ENCODE peak calls at places on chromosomes 11 and 22, in seven cellular contexts. One of them, this sample, is unnamed. For H3K36me3, the result is how much of the 10 kb centered on the place peaks cover.

GRCh38 chr11:73271936-73272679 is at the start of gene P2RY6:
- DNase-seq in HCT116: no peak
- DNase-seq in endothelial cell of umbilical vein: no peak
- DNase-seq in GM23338: peak
- DNase-seq in H1: no peak
- DNase-seq in K562: peak
- DNase-seq in GM12878: no peak
- DNase-seq in this sample: no peak

GRCh38 chr11:67438121-67438902 is 830 bp upstream of the PTPRCAP start:
- DNase-seq in K562: peak
- DNase-seq in GM23338: no peak
- DNase-seq in H1: no peak
- DNase-seq in endothelial cell of umbilical vein: no peak
- DNase-seq in HCT116: no peak
- DNase-seq in GM12878: no peak
- DNase-seq in this sample: no peak

GRCh38 chr11:43921561-43922294 is 20.7 kb upstream of the C11orf96 start:
- DNase-seq in K562: no peak
- DNase-seq in H1: no peak
- DNase-seq in GM12878: no peak
- DNase-seq in HCT116: no peak
- DNase-seq in endothelial cell of umbilical vein: no peak
- DNase-seq in GM23338: no peak
- DNase-seq in this sample: no peak

GRCh38 chr11:46367244-46367915 is 14.1 kb upstream of the MDK start:
- DNase-seq in GM23338: peak
- DNase-seq in endothelial cell of umbilical vein: peak
- DNase-seq in GM12878: no peak
- DNase-seq in HCT116: no peak
- DNase-seq in H1: no peak
- DNase-seq in K562: peak
- DNase-seq in this sample: no peak

GRCh38 chr11:86248609-86249008 is 4.1 kb downstream of the EED start:
- DNase-seq in GM23338: peak
- DNase-seq in endothelial cell of umbilical vein: no peak
- DNase-seq in H1: no peak
- DNase-seq in GM12878: no peak
- DNase-seq in K562: no peak
- DNase-seq in HCT116: no peak
- DNase-seq in this sample: no peak

GRCh38 chr22:24107668-24108067 is 73.6 kb upstream of the SUSD2 start:
- DNase-seq in GM23338: no peak
- DNase-seq in GM12878: no peak
- DNase-seq in endothelial cell of umbilical vein: peak
- DNase-seq in H1: no peak
- DNase-seq in HCT116: no peak
- DNase-seq in K562: no peak
- DNase-seq in this sample: no peak

GRCh38 chr11:1073851-1074243 is 827 bp upstream of the MUC2 start:
- DNase-seq in K562: no peak
- DNase-seq in endothelial cell of umbilical vein: no peak
- DNase-seq in GM12878: no peak
- DNase-seq in H1: no peak
- DNase-seq in HCT116: no peak
- DNase-seq in GM23338: no peak
- DNase-seq in this sample: no peak

GRCh38 chr11:61546663-61547062 is 34.2 kb downstream of the SYT7 start:
- DNase-seq in HCT116: no peak
- DNase-seq in H1: no peak
- DNase-seq in GM12878: no peak
- DNase-seq in GM23338: no peak
- DNase-seq in K562: no peak
- DNase-seq in endothelial cell of umbilical vein: no peak
- DNase-seq in this sample: no peak

GRCh38 chr11:45145083-45145420 is 1.4 kb upstream of the PRDM11 start:
- DNase-seq in K562: no peak
- DNase-seq in GM12878: no peak
- DNase-seq in HCT116: no peak
- DNase-seq in GM23338: no peak
- DNase-seq in H1: no peak
- DNase-seq in endothelial cell of umbilical vein: no peak
- DNase-seq in this sample: no peak

GRCh38 chr11:12725863-12726666 is 51.8 kb downstream of the TEAD1 start:
- DNase-seq in GM23338: no peak
- DNase-seq in K562: no peak
- DNase-seq in GM12878: no peak
- DNase-seq in H1: no peak
- DNase-seq in endothelial cell of umbilical vein: peak
- DNase-seq in HCT116: peak
- DNase-seq in this sample: no peak

GRCh38 chr22:43171019-43171491 is 15.9 kb downstream of the TTLL12 start:
- DNase-seq in H1: no peak
- DNase-seq in GM23338: no peak
- DNase-seq in HCT116: no peak
- DNase-seq in K562: no peak
- DNase-seq in GM12878: no peak
- DNase-seq in endothelial cell of umbilical vein: no peak
- DNase-seq in this sample: no peak

GRCh38 chr11:103637250-103637649 is 399.2 kb upstream of the DDI1 start:
- DNase-seq in endothelial cell of umbilical vein: peak
- DNase-seq in HCT116: no peak
- DNase-seq in GM23338: peak
- DNase-seq in K562: no peak
- DNase-seq in GM12878: no peak
- DNase-seq in H1: no peak
- DNase-seq in this sample: no peak

GRCh38 chr11:67373916-67374570 is 645 bp upstream of the CLCF1 start:
- DNase-seq in HCT116: peak
- DNase-seq in GM23338: peak
- DNase-seq in H1: peak
- DNase-seq in GM12878: no peak
- DNase-seq in K562: peak
- DNase-seq in endothelial cell of umbilical vein: peak
- DNase-seq in this sample: no peak

GRCh38 chr22:17898375-17898774 is 124.1 kb upstream of the BID start:
- DNase-seq in HCT116: no peak
- DNase-seq in GM23338: no peak
- DNase-seq in endothelial cell of umbilical vein: no peak
- DNase-seq in GM12878: no peak
- DNase-seq in K562: no peak
- DNase-seq in H1: no peak
- DNase-seq in this sample: no peak

GRCh38 chr22:28051787-28052356 is 132.8 kb upstream of the PITPNB start:
- DNase-seq in endothelial cell of umbilical vein: peak
- DNase-seq in HCT116: peak
- DNase-seq in K562: peak
- DNase-seq in GM23338: peak
- DNase-seq in H1: peak
- DNase-seq in GM12878: no peak
- DNase-seq in this sample: peak

GRCh38 chr11:84146826-84147225 is 860.7 kb upstream of the CCDC90B start:
- DNase-seq in endothelial cell of umbilical vein: no peak
- DNase-seq in K562: no peak
- DNase-seq in HCT116: no peak
- DNase-seq in GM23338: peak
- DNase-seq in H1: no peak
- DNase-seq in GM12878: no peak
- DNase-seq in this sample: no peak

GRCh38 chr22:43789452-43789851 is 22.7 kb downstream of the EFCAB6 start:
- DNase-seq in GM12878: no peak
- DNase-seq in H1: no peak
- DNase-seq in HCT116: no peak
- DNase-seq in GM23338: no peak
- DNase-seq in K562: no peak
- DNase-seq in endothelial cell of umbilical vein: no peak
- DNase-seq in this sample: no peak

GRCh38 chr11:32081129-32081641 is 9.7 kb upstream of the RCN1 start:
- DNase-seq in GM12878: no peak
- DNase-seq in HCT116: no peak
- DNase-seq in GM23338: no peak
- DNase-seq in endothelial cell of umbilical vein: no peak
- DNase-seq in K562: no peak
- DNase-seq in H1: no peak
- DNase-seq in this sample: no peak

GRCh38 chr11:130428271-130428670 is at the start of gene ADAMTS8:
- DNase-seq in H1: no peak
- DNase-seq in HCT116: no peak
- DNase-seq in GM23338: peak
- DNase-seq in GM12878: no peak
- DNase-seq in K562: no peak
- DNase-seq in endothelial cell of umbilical vein: no peak
- DNase-seq in this sample: no peak

GRCh38 chr11:130428692-130429681 is 578 bp upstream of the ADAMTS8 start:
- DNase-seq in H1: no peak
- DNase-seq in endothelial cell of umbilical vein: no peak
- DNase-seq in GM12878: no peak
- DNase-seq in K562: no peak
- DNase-seq in HCT116: no peak
- DNase-seq in GM23338: peak
- DNase-seq in this sample: no peak

GRCh38 chr11:130426223-130427048 is 2.0 kb downstream of the ADAMTS8 start:
- DNase-seq in endothelial cell of umbilical vein: no peak
- DNase-seq in H1: no peak
- DNase-seq in GM23338: no peak
- DNase-seq in K562: no peak
- DNase-seq in GM12878: no peak
- DNase-seq in HCT116: no peak
- DNase-seq in this sample: no peak

GRCh38 chr11:130429983-130430382 is 1.6 kb upstream of the ADAMTS8 start:
- DNase-seq in K562: no peak
- DNase-seq in HCT116: no peak
- DNase-seq in endothelial cell of umbilical vein: no peak
- DNase-seq in GM23338: no peak
- DNase-seq in H1: no peak
- DNase-seq in GM12878: no peak
- DNase-seq in this sample: no peak

DNA sequence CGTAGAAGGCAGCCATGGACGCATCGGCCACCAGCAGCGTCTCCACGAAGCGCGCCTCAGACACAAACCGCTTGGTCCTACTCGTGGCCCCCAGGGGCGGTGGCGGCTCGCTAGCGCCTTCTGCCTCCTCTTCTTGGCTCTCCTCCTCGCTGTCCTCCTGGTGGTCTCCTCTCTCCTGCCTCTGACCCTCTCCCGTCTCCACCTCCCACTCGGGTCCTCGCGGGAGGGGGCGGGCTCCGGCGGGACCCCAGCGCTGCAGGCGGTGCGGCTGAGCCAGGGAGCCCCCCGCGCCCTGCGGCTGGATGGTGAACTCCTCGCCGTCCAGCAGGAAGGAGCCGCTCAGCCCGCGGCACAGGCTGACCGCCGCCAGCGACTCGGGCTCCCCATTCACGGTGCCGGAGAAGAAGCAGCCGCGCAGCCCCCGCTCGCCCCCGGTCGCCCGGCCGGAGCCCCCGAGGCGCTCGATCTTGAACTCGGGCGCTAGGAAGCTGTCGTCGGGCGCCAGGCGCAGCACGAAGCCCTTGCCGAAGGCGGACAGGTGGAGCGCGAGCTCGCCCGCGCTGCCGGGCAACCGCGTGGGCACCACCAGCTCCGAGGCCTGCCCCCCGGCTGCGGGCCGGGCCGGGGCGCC is 713 bp downstream of the ADAMTS8 start:
- DNase-seq in K562: no peak
- DNase-seq in endothelial cell of umbilical vein: no peak
- DNase-seq in GM12878: no peak
- DNase-seq in H1: no peak
- DNase-seq in GM23338: peak
- DNase-seq in HCT116: no peak
- DNase-seq in this sample: no peak
- TF ChIP-seq EZH2 in K562: no peak
- TF ChIP-seq EZH2 in endothelial cell of umbilical vein: peak
- TF ChIP-seq EZH2 in GM12878: no peak
- TF ChIP-seq EZH2 in H1: peak
- TF ChIP-seq EZH2 in GM23338: peak
- TF ChIP-seq EZH2 in HCT116: no peak
- TF ChIP-seq EZH2 in this sample: peak

GRCh38 chr22:40300884-40301672 is 45.2 kb upstream of the ADSL start:
- DNase-seq in HCT116: no peak
- DNase-seq in K562: no peak
- DNase-seq in H1: no peak
- DNase-seq in GM12878: peak
- DNase-seq in endothelial cell of umbilical vein: no peak
- DNase-seq in GM23338: no peak
- DNase-seq in this sample: no peak
- TF ChIP-seq POLR2AphosphoS5 in HCT116: no peak
- TF ChIP-seq POLR2AphosphoS5 in K562: no peak
- TF ChIP-seq POLR2AphosphoS5 in H1: no peak
- TF ChIP-seq POLR2AphosphoS5 in GM12878: no peak
- TF ChIP-seq POLR2AphosphoS5 in endothelial cell of umbilical vein: no peak
- TF ChIP-seq POLR2AphosphoS5 in GM23338: no peak
- TF ChIP-seq POLR2AphosphoS5 in this sample: no peak

GRCh38 chr11:3022982-3023381 is 30.9 kb upstream of the NAP1L4 start:
- DNase-seq in K562: no peak
- DNase-seq in endothelial cell of umbilical vein: no peak
- DNase-seq in GM23338: no peak
- DNase-seq in GM12878: no peak
- DNase-seq in H1: no peak
- DNase-seq in HCT116: no peak
- DNase-seq in this sample: no peak
- H3K36me3 ChIP-seq in K562: half or more
- H3K36me3 ChIP-seq in endothelial cell of umbilical vein: under half
- H3K36me3 ChIP-seq in GM23338: under half
- H3K36me3 ChIP-seq in GM12878: under half
- H3K36me3 ChIP-seq in H1: half or more
- H3K36me3 ChIP-seq in HCT116: under half
- H3K36me3 ChIP-seq in this sample: half or more

DNA sequence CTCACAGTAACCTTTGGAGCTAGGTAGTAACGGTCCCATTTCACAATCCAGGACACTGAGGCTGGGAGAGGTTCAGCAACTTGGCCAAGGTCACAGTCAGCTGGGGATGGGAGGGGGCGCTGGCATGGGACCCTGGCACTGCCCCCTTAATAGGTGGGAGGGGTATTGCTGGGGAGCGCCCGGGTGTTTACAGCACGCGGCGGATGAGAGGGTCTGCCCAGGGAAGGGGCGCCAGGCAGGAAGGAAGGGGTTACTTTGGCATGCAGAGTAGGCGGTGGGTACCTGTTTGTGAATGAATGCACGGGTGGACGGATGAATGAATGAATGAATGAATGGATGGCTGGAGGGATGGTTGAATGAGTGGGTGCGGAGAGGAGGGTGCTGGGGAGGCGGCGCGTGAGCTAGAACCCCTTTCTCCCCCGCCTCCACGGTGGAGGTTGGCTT is 628 bp upstream of the FLRT1 start:
- DNase-seq in endothelial cell of umbilical vein: no peak
- DNase-seq in GM23338: no peak
- DNase-seq in HCT116: no peak
- DNase-seq in H1: no peak
- DNase-seq in K562: no peak
- DNase-seq in GM12878: no peak
- DNase-seq in this sample: no peak
- TF ChIP-seq EZH2 in endothelial cell of umbilical vein: peak
- TF ChIP-seq EZH2 in GM23338: peak
- TF ChIP-seq EZH2 in HCT116: no peak
- TF ChIP-seq EZH2 in H1: peak
- TF ChIP-seq EZH2 in K562: no peak
- TF ChIP-seq EZH2 in GM12878: no peak
- TF ChIP-seq EZH2 in this sample: no peak

GRCh38 chr22:29245626-29246385 is 22.0 kb downstream of the RHBDD3 start:
- DNase-seq in H1: no peak
- DNase-seq in endothelial cell of umbilical vein: peak
- DNase-seq in K562: peak
- DNase-seq in GM23338: peak
- DNase-seq in GM12878: no peak
- DNase-seq in HCT116: peak
- DNase-seq in this sample: peak
- TF ChIP-seq POLR2AphosphoS5 in H1: no peak
- TF ChIP-seq POLR2AphosphoS5 in endothelial cell of umbilical vein: no peak
- TF ChIP-seq POLR2AphosphoS5 in K562: no peak
- TF ChIP-seq POLR2AphosphoS5 in GM23338: no peak
- TF ChIP-seq POLR2AphosphoS5 in GM12878: no peak
- TF ChIP-seq POLR2AphosphoS5 in HCT116: no peak
- TF ChIP-seq POLR2AphosphoS5 in this sample: no peak